ENCODE peak calls at places on chromosomes 1 and 21, in nine cellular contexts. R, D, M, O, C, V, T, I and L are unnamed samples.

GRCh38 chr1:230542054-230542453 is 100.2 kb upstream of the COG2 start:
- DNase-seq in O (no peak), R (no peak), T (no peak), M (no peak), V (peak), C (no peak), D (no peak), I (no peak), L (no peak)

GRCh38 chr21:37712204-37712934 is 203.9 kb downstream of the KCNJ6 start:
- DNase-seq in C (peak), T (peak), R (no peak), O (peak), V (no peak), I (no peak), D (peak), M (no peak), L (no peak)

GRCh38 chr1:212368073-212368484 is 46.6 kb downstream of the PACC1 start:
- DNase-seq in I (no peak), C (peak), R (no peak), T (no peak), M (peak), V (no peak), D (peak), O (no peak), L (no peak)

GRCh38 chr1:109241344-109241743 is 8.0 kb upstream of the CELSR2 start:
- DNase-seq in R (no peak), C (no peak), D (no peak), I (peak), V (no peak), O (no peak), M (no peak), T (peak), L (peak)

GRCh38 chr21:44701023-44701400 is 4.0 kb downstream of the KRTAP10-12 start:
- DNase-seq in O (no peak), T (no peak), D (no peak), V (peak), M (no peak), R (no peak), C (no peak), I (no peak), L (peak)

GRCh38 chr1:179124866-179125265 is 43.0 kb downstream of the TOR3A start:
- DNase-seq in T (no peak), I (no peak), C (no peak), O (no peak), M (no peak), R (no peak), D (no peak), V (no peak), L (no peak)

GRCh38 chr1:196902344-196902743 is 14.5 kb downstream of the CFHR4 start:
- DNase-seq in T (no peak), C (no peak), V (no peak), O (no peak), I (no peak), R (no peak), D (no peak), M (no peak), L (no peak)

GRCh38 chr21:45029298-45029967 is 44.9 kb upstream of the ADARB1 start:
- DNase-seq in V (no peak), O (peak), T (no peak), D (no peak), M (no peak), R (no peak), C (peak), I (no peak), L (no peak)

GRCh38 chr1:158999301-159000069 is 10.2 kb upstream of the IFI16 start:
- DNase-seq in O (peak), M (peak), D (peak), C (peak), I (peak), T (peak), V (peak), R (no peak), L (peak)

GRCh38 chr1:185017338-185017737 is 28.0 kb upstream of the RNF2 start:
- DNase-seq in T (no peak), D (no peak), I (no peak), C (no peak), M (no peak), V (no peak), R (no peak), O (no peak), L (no peak)

GRCh38 chr1:212291505-212292134 is 6.4 kb downstream of the PPP2R5A start:
- DNase-seq in M (no peak), R (no peak), C (no peak), O (no peak), V (no peak), I (no peak), T (no peak), D (no peak), L (no peak)

GRCh38 chr1:77797991-77798390 is 18.5 kb downstream of the MIGA1 start:
- DNase-seq in C (no peak), T (no peak), O (no peak), D (no peak), V (no peak), I (no peak), M (no peak), R (no peak), L (no peak)

GRCh38 chr1:210252621-210253041 is 20.0 kb downstream of the SERTAD4 start:
- DNase-seq in I (peak), R (no peak), T (no peak), M (no peak), O (no peak), V (no peak), C (peak), D (no peak), L (no peak)

DNA sequence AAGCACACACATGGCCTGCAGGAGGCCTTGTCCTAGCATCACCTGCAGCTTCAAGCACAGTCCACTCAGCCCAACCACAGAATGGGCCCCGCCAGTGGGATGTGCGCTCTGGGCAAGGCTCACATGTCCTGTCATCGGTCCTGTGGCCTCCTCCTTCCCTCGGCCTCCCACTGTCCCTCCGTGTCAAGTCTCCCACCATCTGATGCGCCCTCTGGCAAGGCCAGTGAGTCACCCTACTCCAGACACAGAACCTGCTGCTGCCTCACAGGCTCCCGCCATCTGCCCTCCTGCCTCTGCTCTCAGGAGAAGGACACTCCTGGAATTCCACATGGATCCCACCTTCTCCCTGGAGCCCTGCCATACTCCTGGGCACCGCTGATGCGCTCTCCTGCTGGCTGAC is 14.2 kb downstream of the KCNAB2 start:
- DNase-seq in C (no peak), O (no peak), I (no peak), D (no peak), V (no peak), M (no peak), T (no peak), R (no peak), L (no peak)
- H3K4me3 ChIP-seq in C (no peak), O (no peak), I (no peak), D (no peak), V (no peak), M (no peak), T (no peak), R (no peak), L (no peak)

GRCh38 chr1:186375152-186375928 is at the start of the genes ODR4 and TPR:
- DNase-seq in V (peak), C (peak), R (peak), O (peak), T (peak), I (peak), D (peak), M (peak), L (peak)
- TF ChIP-seq POLR2A in V (peak), C (no peak), R (no peak), O (peak), T (peak), I (peak), D (peak), M (peak), L (peak)

GRCh38 chr1:151061704-151062103 is 1.5 kb downstream of the MLLT11 start:
- DNase-seq in R (no peak), I (no peak), O (no peak), D (no peak), M (no peak), T (no peak), C (no peak), V (no peak), L (no peak)
- H3K4me3 ChIP-seq in R (no peak), I (no peak), O (no peak), D (no peak), M (no peak), T (no peak), C (no peak), V (no peak), L (no peak)

DNA sequence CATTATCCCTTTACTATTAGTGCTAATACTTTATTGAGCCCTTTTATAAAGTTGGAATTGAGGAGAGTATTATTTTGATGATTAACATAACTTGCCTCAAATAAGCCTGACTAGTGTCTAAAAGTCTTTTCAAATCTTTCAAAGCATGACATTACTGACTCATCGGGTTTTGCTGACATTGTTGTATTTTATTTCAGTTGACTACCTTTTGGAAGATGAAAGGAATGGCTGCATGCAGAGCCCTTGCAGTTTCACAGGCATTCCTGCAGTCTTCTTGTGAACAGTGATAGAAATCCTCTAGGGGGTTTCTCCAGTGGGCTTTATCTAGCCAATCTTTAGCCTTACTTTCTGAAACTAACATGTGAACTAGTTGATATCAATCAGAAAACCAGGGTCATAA is 43.0 kb upstream of the TMEM61 start:
- DNase-seq in O (no peak), I (no peak), R (no peak), T (no peak), V (no peak), D (no peak), C (no peak), M (no peak), L (no peak)
- TF ChIP-seq POLR2A in O (no peak), I (no peak), R (no peak), T (no peak), V (no peak), D (no peak), C (no peak), M (no peak), L (no peak)

GRCh38 chr1:10530281-10530740 is 55.6 kb downstream of the PEX14 start:
- DNase-seq in M (peak), V (no peak), O (no peak), D (no peak), R (no peak), T (peak), C (peak), I (peak), L (no peak)

GRCh38 chr1:10529772-10530171 is 55.0 kb downstream of the PEX14 start:
- DNase-seq in I (no peak), C (no peak), T (no peak), D (no peak), V (no peak), R (no peak), M (no peak), O (no peak), L (no peak)

GRCh38 chr1:10530756-10531155 is 56.0 kb downstream of the PEX14 start:
- DNase-seq in M (no peak), D (no peak), T (no peak), R (no peak), O (no peak), V (no peak), I (no peak), C (no peak), L (no peak)

GRCh38 chr1:10528066-10529014 is 53.6 kb downstream of the PEX14 start:
- DNase-seq in I (peak), O (no peak), M (peak), D (no peak), R (no peak), C (no peak), T (no peak), V (no peak), L (no peak)

GRCh38 chr1:10529096-10529495 is 54.3 kb downstream of the PEX14 start:
- DNase-seq in M (no peak), R (no peak), I (no peak), T (no peak), V (no peak), C (peak), O (no peak), D (no peak), L (no peak)
- H3K4me3 ChIP-seq in M (no peak), R (no peak), I (no peak), T (no peak), V (no peak), C (no peak), O (no peak), D (no peak), L (no peak)

DNA sequence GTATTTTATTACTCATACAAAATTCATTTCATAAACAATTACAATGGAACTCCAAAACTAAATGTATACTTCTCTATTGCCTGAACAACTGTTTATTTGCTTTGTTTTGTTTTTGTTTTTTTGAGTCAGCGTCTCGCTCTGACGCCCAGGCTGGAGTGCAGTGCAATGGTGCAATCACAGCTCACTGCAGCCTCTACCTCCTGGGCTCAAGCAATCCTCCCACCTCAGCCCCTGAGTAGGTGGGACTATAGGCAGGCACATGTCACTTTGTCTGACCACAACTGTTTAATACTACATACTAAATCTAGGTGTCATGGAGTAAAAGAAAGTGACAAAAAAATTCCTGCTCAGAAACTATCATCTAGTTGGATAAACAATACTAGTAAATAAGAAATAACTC is 49.3 kb downstream of the RAB3GAP2 start:
- DNase-seq in V (no peak), C (no peak), D (no peak), M (no peak), O (no peak), I (no peak), T (no peak), R (no peak), L (no peak)
- TF ChIP-seq POLR2A in V (no peak), C (no peak), D (no peak), M (no peak), O (no peak), I (no peak), T (no peak), R (no peak), L (no peak)

DNA sequence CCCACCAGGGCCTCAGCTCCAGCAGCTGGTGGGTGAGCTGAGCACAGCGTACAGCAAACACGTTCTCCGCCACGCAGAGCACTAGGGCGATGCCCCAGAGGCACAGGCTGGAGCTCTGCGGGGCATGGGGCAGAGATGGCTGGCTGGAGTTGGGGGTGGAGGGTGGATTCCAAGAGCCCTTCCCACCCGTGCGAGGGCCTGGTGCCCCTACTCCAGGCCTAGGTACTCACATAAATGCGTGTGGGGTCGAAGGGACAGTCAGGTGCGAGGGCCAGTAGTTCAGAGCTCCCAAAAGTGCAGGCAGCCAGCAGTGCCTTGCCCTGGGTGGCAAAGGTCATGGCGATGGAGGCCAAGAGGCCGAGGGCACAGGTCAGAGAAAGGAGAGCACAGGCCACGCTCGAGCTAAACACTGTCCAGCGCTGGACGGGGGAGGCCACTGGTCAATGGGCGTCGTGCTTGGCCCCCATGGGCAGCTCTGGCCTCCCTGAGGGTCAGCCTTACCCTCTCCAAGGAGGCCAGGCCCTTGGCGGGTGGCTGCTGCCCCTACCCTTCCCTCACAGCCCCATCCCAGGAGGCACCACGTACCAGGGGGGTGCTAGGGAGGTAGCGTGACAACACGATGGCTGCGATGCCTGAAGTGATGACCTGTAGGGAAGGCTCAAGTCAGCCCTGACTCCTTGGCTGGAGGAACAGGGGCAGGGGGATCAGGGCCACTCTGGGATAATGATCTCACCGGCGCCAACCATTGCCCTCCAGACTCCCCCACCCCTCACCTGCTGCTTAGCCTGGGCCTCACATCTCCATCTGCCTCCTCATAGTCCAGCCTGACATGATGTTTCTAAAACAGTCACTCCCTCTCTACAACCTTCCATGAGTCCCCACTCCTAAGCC is 5.6 kb downstream of the TMEM54 start:
- DNase-seq in V (no peak), O (no peak), C (no peak), I (peak), T (peak), R (no peak), D (no peak), M (no peak), L (no peak)
- H3K4me3 ChIP-seq in V (no peak), O (no peak), C (no peak), I (no peak), T (no peak), R (no peak), D (no peak), M (no peak), L (no peak)

DNA sequence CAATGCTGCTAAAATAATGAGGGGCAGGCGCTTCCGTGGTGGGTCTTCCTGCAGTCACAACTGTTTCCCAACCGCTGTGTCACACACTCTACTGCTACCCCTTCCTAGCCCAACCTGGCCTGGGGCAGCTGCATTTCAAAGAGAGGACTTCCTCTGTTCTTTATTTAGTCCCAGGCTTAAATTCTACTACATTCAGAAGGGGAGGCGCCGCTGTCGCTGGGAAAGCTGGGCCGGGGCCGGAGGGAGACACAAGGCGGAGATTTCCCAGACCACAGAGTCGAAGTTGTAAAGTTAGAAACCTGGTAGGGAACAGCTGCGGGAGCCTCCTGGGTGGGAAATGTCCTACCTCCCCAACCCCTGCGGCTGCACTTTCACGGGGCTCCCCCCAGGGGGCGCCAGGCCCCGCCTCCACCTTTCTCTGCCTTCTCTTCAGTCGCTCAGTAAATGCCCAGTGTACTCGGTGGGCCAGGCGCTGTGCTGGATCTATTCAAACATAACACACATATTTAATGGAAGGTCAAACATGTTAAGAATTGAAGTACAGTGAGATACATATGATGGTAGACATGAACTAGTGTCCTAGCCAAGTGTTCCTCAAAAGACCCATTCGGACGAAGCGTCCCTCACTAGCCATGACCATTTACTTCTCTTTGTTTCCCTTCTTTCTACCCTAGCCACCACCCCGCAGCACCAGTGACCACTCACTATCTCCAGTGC is 23.1 kb downstream of the DYRK3 start:
- DNase-seq in R (no peak), D (no peak), O (no peak), I (no peak), C (peak), T (no peak), V (no peak), M (no peak), L (no peak)
- TF ChIP-seq POLR2A in R (no peak), D (no peak), O (no peak), I (no peak), C (no peak), T (no peak), V (no peak), M (no peak), L (no peak)

DNA sequence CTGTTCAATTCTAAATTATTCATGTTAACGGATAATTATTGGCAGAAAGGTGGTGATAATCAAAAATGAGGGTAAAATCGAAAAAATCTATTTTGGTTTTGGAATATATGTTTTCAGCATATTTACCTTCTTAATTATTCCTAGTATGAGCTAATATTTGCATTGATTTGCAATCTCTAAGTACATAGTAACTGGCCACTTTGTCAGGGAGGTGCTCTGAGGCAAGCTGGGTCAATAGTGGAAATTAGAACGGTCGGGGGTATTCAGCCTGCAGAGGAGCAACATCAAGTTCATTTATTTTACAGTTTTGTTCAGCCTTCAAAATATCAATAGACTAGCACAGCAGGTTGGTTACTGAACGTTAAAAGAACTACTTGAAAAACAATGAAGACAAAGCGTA is 1.8 kb downstream of the OTUD7B start:
- DNase-seq in M (no peak), D (no peak), R (no peak), T (no peak), O (no peak), I (no peak), V (no peak), C (no peak), L (no peak)
- H3K4me3 ChIP-seq in M (peak), D (peak), R (peak), T (peak), O (peak), I (peak), V (peak), C (no peak), L (peak)

GRCh38 chr1:226074046-226074445 is 11.5 kb downstream of the H3-3A start:
- DNase-seq in M (no peak), V (no peak), T (no peak), R (no peak), O (no peak), I (no peak), C (no peak), D (no peak), L (no peak)
- TF ChIP-seq POLR2A in M (no peak), V (no peak), T (no peak), R (no peak), O (no peak), I (no peak), C (no peak), D (no peak), L (no peak)